ENCODE peak calls at places on chromosomes 12 and 14, in six cellular contexts. One of them, this sample, is unnamed.
A peak's percentile ranks its signal among the peaks of the same experiment; 100 is the strongest.

GRCh38 chr12:54587315-54587821 is 1.1 kb downstream of the PPP1R1A start:
- DNase-seq in transverse colon: no peak
- DNase-seq in HCT116: no peak
- DNase-seq in IMR-90: no peak
- DNase-seq in ovary: peak; percentile 56
- DNase-seq in Peyer's patch: no peak
- DNase-seq in this sample: peak; percentile 49

GRCh38 chr14:97848351-97848980 is 1051.3 kb downstream of the VRK1 start:
- DNase-seq in ovary: no peak
- DNase-seq in HCT116: no peak
- DNase-seq in Peyer's patch: no peak
- DNase-seq in IMR-90: no peak
- DNase-seq in transverse colon: no peak
- DNase-seq in this sample: no peak

GRCh38 chr12:54357802-54358619 is 6.3 kb downstream of the GPR84 start:
- DNase-seq in ovary: no peak
- DNase-seq in Peyer's patch: no peak
- DNase-seq in IMR-90: no peak
- DNase-seq in transverse colon: peak; percentile 32
- DNase-seq in HCT116: no peak
- DNase-seq in this sample: no peak

GRCh38 chr14:50512463-50512862 is 19.9 kb downstream of the MAP4K5 start:
- DNase-seq in transverse colon: no peak
- DNase-seq in Peyer's patch: no peak
- DNase-seq in IMR-90: no peak
- DNase-seq in HCT116: no peak
- DNase-seq in ovary: no peak
- DNase-seq in this sample: no peak

GRCh38 chr12:53735-54095 is 12.9 kb upstream of the IQSEC3 start:
- DNase-seq in ovary: no peak
- DNase-seq in Peyer's patch: no peak
- DNase-seq in IMR-90: no peak
- DNase-seq in transverse colon: no peak
- DNase-seq in HCT116: no peak
- DNase-seq in this sample: no peak

GRCh38 chr14:20332386-20332945 is 613 bp downstream of the CCNB1IP1 start:
- DNase-seq in Peyer's patch: no peak
- DNase-seq in HCT116: no peak
- DNase-seq in ovary: no peak
- DNase-seq in transverse colon: peak; percentile 11
- DNase-seq in IMR-90: no peak
- DNase-seq in this sample: no peak

GRCh38 chr12:5567021-5567744 is 135.3 kb downstream of the NTF3 start:
- DNase-seq in IMR-90: peak; percentile 25
- DNase-seq in HCT116: no peak
- DNase-seq in ovary: peak; percentile 56
- DNase-seq in Peyer's patch: no peak
- DNase-seq in transverse colon: no peak
- DNase-seq in this sample: no peak

GRCh38 chr14:32166029-32166428 is 35.8 kb upstream of the RNU6-7 start:
- DNase-seq in ovary: no peak
- DNase-seq in IMR-90: no peak
- DNase-seq in Peyer's patch: no peak
- DNase-seq in transverse colon: no peak
- DNase-seq in HCT116: no peak
- DNase-seq in this sample: no peak

GRCh38 chr12:124847113-124847512 is 16.6 kb downstream of the SCARB1 start:
- DNase-seq in IMR-90: no peak
- DNase-seq in HCT116: no peak
- DNase-seq in transverse colon: no peak
- DNase-seq in Peyer's patch: no peak
- DNase-seq in ovary: peak; percentile 70
- DNase-seq in this sample: peak; percentile 70

GRCh38 chr12:22993639-22994038 is 368.7 kb downstream of the ETNK1 start:
- DNase-seq in IMR-90: no peak
- DNase-seq in HCT116: no peak
- DNase-seq in transverse colon: no peak
- DNase-seq in Peyer's patch: no peak
- DNase-seq in ovary: no peak
- DNase-seq in this sample: no peak

GRCh38 chr14:63473194-63473788 is 69.9 kb downstream of the PPP2R5E start:
- DNase-seq in transverse colon: no peak
- DNase-seq in HCT116: no peak
- DNase-seq in ovary: no peak
- DNase-seq in IMR-90: no peak
- DNase-seq in Peyer's patch: no peak
- DNase-seq in this sample: no peak

GRCh38 chr12:91423336-91424050 is 240.9 kb upstream of the DCN start:
- DNase-seq in Peyer's patch: no peak
- DNase-seq in ovary: no peak
- DNase-seq in HCT116: no peak
- DNase-seq in IMR-90: no peak
- DNase-seq in transverse colon: no peak
- DNase-seq in this sample: no peak

GRCh38 chr14:71060274-71060673 is 153.0 kb downstream of the PCNX1 start:
- DNase-seq in ovary: no peak
- DNase-seq in IMR-90: no peak
- DNase-seq in transverse colon: no peak
- DNase-seq in HCT116: no peak
- DNase-seq in Peyer's patch: no peak
- DNase-seq in this sample: no peak

GRCh38 chr12:55925870-55926737 is 1.6 kb downstream of the PYM1 start:
- DNase-seq in HCT116: peak; percentile 29
- DNase-seq in IMR-90: no peak
- DNase-seq in transverse colon: no peak
- DNase-seq in Peyer's patch: no peak
- DNase-seq in ovary: no peak
- DNase-seq in this sample: no peak

GRCh38 chr12:50251619-50252300 is 31.6 kb downstream of the LIMA1 start:
- DNase-seq in transverse colon: no peak
- DNase-seq in IMR-90: peak; percentile 85
- DNase-seq in Peyer's patch: no peak
- DNase-seq in ovary: no peak
- DNase-seq in HCT116: no peak
- DNase-seq in this sample: no peak

GRCh38 chr12:663293-663871 is at the start of gene NINJ2:
- DNase-seq in HCT116: no peak
- DNase-seq in Peyer's patch: no peak
- DNase-seq in ovary: peak; percentile 35
- DNase-seq in IMR-90: no peak
- DNase-seq in transverse colon: no peak
- DNase-seq in this sample: no peak

GRCh38 chr12:96719671-96720362 is 187.2 kb upstream of the NEDD1 start:
- DNase-seq in transverse colon: peak; percentile 9
- DNase-seq in IMR-90: peak; percentile 40
- DNase-seq in ovary: no peak
- DNase-seq in HCT116: no peak
- DNase-seq in Peyer's patch: no peak
- DNase-seq in this sample: peak; percentile 45

GRCh38 chr12:2431810-2432209 is 363.0 kb upstream of the FKBP4 start:
- DNase-seq in transverse colon: peak; percentile 29
- DNase-seq in HCT116: no peak
- DNase-seq in ovary: no peak
- DNase-seq in IMR-90: no peak
- DNase-seq in Peyer's patch: no peak
- DNase-seq in this sample: no peak

GRCh38 chr14:77240336-77240915 is 30.6 kb downstream of the NGB start:
- DNase-seq in Peyer's patch: no peak
- DNase-seq in HCT116: no peak
- DNase-seq in ovary: no peak
- DNase-seq in transverse colon: no peak
- DNase-seq in IMR-90: no peak
- DNase-seq in this sample: no peak

GRCh38 chr14:63542231-63542999 is 762 bp downstream of the PPP2R5E start:
- DNase-seq in Peyer's patch: peak; percentile 53
- DNase-seq in IMR-90: no peak
- DNase-seq in ovary: no peak
- DNase-seq in transverse colon: peak; percentile 36
- DNase-seq in HCT116: no peak
- DNase-seq in this sample: peak; percentile 36

GRCh38 chr12:68451261-68452091 is 119.3 kb upstream of the MDM1 start:
- DNase-seq in ovary: peak; percentile 50
- DNase-seq in HCT116: no peak
- DNase-seq in IMR-90: peak; percentile 89
- DNase-seq in Peyer's patch: peak; percentile 58
- DNase-seq in transverse colon: peak; percentile 44
- DNase-seq in this sample: peak; percentile 15

GRCh38 chr12:96878704-96879103 is 28.4 kb upstream of the NEDD1 start:
- DNase-seq in ovary: no peak
- DNase-seq in transverse colon: no peak
- DNase-seq in HCT116: no peak
- DNase-seq in IMR-90: peak; percentile 80
- DNase-seq in Peyer's patch: no peak
- DNase-seq in this sample: no peak

GRCh38 chr14:89617471-89618291 is 200.6 kb upstream of the FOXN3 start:
- DNase-seq in ovary: no peak
- DNase-seq in Peyer's patch: peak; percentile 69
- DNase-seq in transverse colon: peak; percentile 59
- DNase-seq in HCT116: no peak
- DNase-seq in IMR-90: peak; percentile 77
- DNase-seq in this sample: peak; percentile 34

GRCh38 chr14:106883218-106883692 is 1356.9 kb downstream of the TMEM121 start:
- DNase-seq in transverse colon: no peak
- DNase-seq in Peyer's patch: peak; percentile 58
- DNase-seq in IMR-90: no peak
- DNase-seq in ovary: peak; percentile 65
- DNase-seq in HCT116: no peak
- DNase-seq in this sample: no peak

GRCh38 chr12:108346022-108346633 is 7.0 kb upstream of the CMKLR1 start:
- DNase-seq in IMR-90: no peak
- DNase-seq in transverse colon: no peak
- DNase-seq in HCT116: no peak
- DNase-seq in ovary: no peak
- DNase-seq in Peyer's patch: no peak
- DNase-seq in this sample: no peak

GRCh38 chr12:98232753-98233385 is 282.5 kb upstream of the TMPO start:
- DNase-seq in transverse colon: no peak
- DNase-seq in ovary: no peak
- DNase-seq in IMR-90: no peak
- DNase-seq in Peyer's patch: no peak
- DNase-seq in HCT116: no peak
- DNase-seq in this sample: no peak

GRCh38 chr12:88946377-88946997 is 366.2 kb upstream of the KITLG start:
- DNase-seq in HCT116: peak; percentile 64
- DNase-seq in ovary: no peak
- DNase-seq in IMR-90: peak; percentile 78
- DNase-seq in transverse colon: no peak
- DNase-seq in Peyer's patch: no peak
- DNase-seq in this sample: no peak

DNA sequence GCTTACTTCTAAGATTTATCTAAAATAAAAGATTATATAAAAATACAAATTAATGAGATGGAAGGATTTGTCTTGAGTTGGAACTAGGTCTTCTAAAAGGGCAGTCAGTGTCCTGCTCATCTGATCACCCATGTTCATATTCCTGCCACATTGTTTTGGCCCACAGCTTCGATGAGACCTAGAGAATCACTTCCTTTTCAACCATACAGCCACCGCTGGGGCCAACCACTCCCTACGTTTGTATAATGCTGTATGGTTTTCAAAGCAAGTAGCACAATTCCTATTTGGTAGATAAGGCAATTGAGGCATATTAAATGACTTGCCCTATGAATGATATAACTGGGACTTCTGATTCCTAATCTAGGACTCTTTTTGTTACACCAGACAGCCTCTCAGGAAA is 249.4 kb downstream of the ZFP36L1 start:
- DNase-seq in Peyer's patch: no peak
- DNase-seq in ovary: no peak
- DNase-seq in IMR-90: no peak
- DNase-seq in HCT116: no peak
- DNase-seq in transverse colon: no peak
- DNase-seq in this sample: no peak
- H3K4me1 ChIP-seq in Peyer's patch: no peaks in the 10 kb centered on the region
- H3K4me1 ChIP-seq in ovary: peaks cover 22% of the 10 kb centered on the region
- H3K4me1 ChIP-seq in IMR-90: peaks cover 27% of the 10 kb centered on the region
- H3K4me1 ChIP-seq in HCT116: peaks cover 73% of the 10 kb centered on the region
- H3K4me1 ChIP-seq in transverse colon: peaks cover 12% of the 10 kb centered on the region
- H3K4me1 ChIP-seq in this sample: peaks cover 48% of the 10 kb centered on the region

DNA sequence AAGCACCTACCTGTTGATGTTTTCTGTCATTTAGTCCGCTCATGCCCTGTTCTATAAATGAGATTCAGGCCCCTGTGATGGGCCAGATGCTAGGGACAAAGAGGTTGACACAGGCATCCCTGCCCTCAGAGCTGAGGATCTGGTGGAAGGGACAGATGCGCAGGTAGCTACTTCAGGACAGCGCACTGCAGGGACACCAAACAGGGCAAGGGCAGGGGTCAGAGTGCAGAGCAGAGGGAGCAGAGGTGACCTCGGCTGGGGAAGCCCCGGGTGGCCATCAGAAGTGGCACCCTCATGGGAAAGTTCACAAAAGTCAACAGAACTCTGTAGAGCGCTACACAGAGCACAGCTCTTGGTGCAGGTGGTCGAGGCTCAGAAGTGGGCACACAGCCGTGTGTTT is 5.6 kb upstream of the PNMA1 start:
- DNase-seq in HCT116: no peak
- DNase-seq in ovary: no peak
- DNase-seq in Peyer's patch: no peak
- DNase-seq in IMR-90: peak; percentile 31
- DNase-seq in transverse colon: no peak
- DNase-seq in this sample: no peak
- TF ChIP-seq POLR2A in HCT116: no peak
- TF ChIP-seq POLR2A in ovary: no peak
- TF ChIP-seq POLR2A in Peyer's patch: no peak
- TF ChIP-seq POLR2A in IMR-90: no peak
- TF ChIP-seq POLR2A in transverse colon: no peak
- TF ChIP-seq POLR2A in this sample: no peak

GRCh38 chr12:57611116-57611809 is at the start of gene ARHGEF25:
- DNase-seq in HCT116: no peak
- DNase-seq in ovary: peak; percentile 87
- DNase-seq in IMR-90: peak; percentile 53
- DNase-seq in Peyer's patch: peak; percentile 76
- DNase-seq in transverse colon: peak; percentile 73
- DNase-seq in this sample: peak; percentile 54
- H3K4me1 ChIP-seq in HCT116: peaks cover 9% of the 10 kb centered on the region
- H3K4me1 ChIP-seq in ovary: peaks cover 3% of the 10 kb centered on the region
- H3K4me1 ChIP-seq in IMR-90: peaks cover 4% of the 10 kb centered on the region
- H3K4me1 ChIP-seq in Peyer's patch: peaks cover 11% of the 10 kb centered on the region
- H3K4me1 ChIP-seq in transverse colon: peaks cover 4% of the 10 kb centered on the region
- H3K4me1 ChIP-seq in this sample: peaks cover 22% of the 10 kb centered on the region

DNA sequence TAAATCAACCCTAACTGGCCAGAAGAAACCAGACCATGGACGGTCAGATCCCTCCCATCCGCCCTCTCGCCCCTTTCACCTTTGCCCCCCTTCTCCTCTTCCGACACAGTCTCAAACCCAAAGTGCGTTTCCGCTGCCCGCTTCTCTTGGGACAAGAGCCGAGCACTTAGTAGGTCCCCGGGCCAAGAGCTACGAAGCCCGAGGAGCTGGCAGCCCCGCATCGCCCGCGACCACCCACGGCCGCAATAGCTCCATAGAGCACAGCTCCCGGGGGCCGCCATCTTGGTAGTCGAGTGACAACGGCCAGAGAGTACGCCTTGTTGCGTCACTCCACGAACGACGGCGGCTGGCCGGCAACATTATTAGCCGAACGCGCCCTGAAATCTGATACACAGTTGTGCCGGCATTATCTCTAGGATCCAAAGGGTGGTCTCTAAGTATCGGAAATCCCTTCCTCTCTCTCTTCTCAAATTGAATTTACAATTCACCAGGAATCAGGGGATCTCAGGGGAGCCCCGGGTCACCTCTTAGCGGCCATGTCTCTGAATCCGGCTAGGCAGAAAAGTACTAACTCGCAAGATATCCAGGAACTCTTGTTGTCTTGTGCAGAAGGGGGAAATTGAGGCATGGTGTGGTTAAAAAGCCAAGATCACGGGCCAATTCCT is at the start of gene COQ5:
- DNase-seq in Peyer's patch: peak; percentile 96
- DNase-seq in IMR-90: peak; percentile 83
- DNase-seq in ovary: peak; percentile 93
- DNase-seq in HCT116: peak; percentile 68
- DNase-seq in transverse colon: peak; percentile 93
- DNase-seq in this sample: peak; percentile 90
- TF ChIP-seq POLR2A in Peyer's patch: peak; percentile 52
- TF ChIP-seq POLR2A in IMR-90: peak; percentile 82
- TF ChIP-seq POLR2A in ovary: peak; percentile 42
- TF ChIP-seq POLR2A in HCT116: peak; percentile 71
- TF ChIP-seq POLR2A in transverse colon: peak; percentile 75
- TF ChIP-seq POLR2A in this sample: peak; percentile 75